ENCODE peak calls at places on chromosomes 6 and 20, in six cellular contexts. One of them, this sample, is unnamed.

GRCh38 chr6:125839471-125839870 is 48.7 kb downstream of the NCOA7 start:
- DNase-seq in CD4-positive, CD25-positive, alpha-beta regulatory T cell: no peak
- DNase-seq in HCT116: no peak
- DNase-seq in lower lobe of right lung: no peak
- DNase-seq in Panc1: no peak
- DNase-seq in iPS DF 6.9: no peak
- DNase-seq in this sample: no peak

GRCh38 chr6:158255280-158255973 is 56.8 kb upstream of the TULP4 start:
- DNase-seq in CD4-positive, CD25-positive, alpha-beta regulatory T cell: no peak
- DNase-seq in HCT116: no peak
- DNase-seq in lower lobe of right lung: no peak
- DNase-seq in Panc1: no peak
- DNase-seq in iPS DF 6.9: no peak
- DNase-seq in this sample: no peak

GRCh38 chr6:47428288-47428687 is 49.3 kb upstream of the CD2AP start:
- DNase-seq in CD4-positive, CD25-positive, alpha-beta regulatory T cell: no peak
- DNase-seq in HCT116: no peak
- DNase-seq in lower lobe of right lung: no peak
- DNase-seq in Panc1: no peak
- DNase-seq in iPS DF 6.9: no peak
- DNase-seq in this sample: no peak

GRCh38 chr6:159826968-159827647 is 27.0 kb downstream of the PNLDC1 start:
- DNase-seq in CD4-positive, CD25-positive, alpha-beta regulatory T cell: no peak
- DNase-seq in HCT116: no peak
- DNase-seq in lower lobe of right lung: peak
- DNase-seq in Panc1: no peak
- DNase-seq in iPS DF 6.9: no peak
- DNase-seq in this sample: no peak

GRCh38 chr6:100924574-100924973 is 43.4 kb upstream of the ASCC3 start:
- DNase-seq in CD4-positive, CD25-positive, alpha-beta regulatory T cell: no peak
- DNase-seq in HCT116: no peak
- DNase-seq in lower lobe of right lung: no peak
- DNase-seq in Panc1: no peak
- DNase-seq in iPS DF 6.9: no peak
- DNase-seq in this sample: no peak

GRCh38 chr20:51760905-51761544 is 7.2 kb downstream of the ATP9A start:
- DNase-seq in CD4-positive, CD25-positive, alpha-beta regulatory T cell: no peak
- DNase-seq in HCT116: no peak
- DNase-seq in lower lobe of right lung: no peak
- DNase-seq in Panc1: no peak
- DNase-seq in iPS DF 6.9: no peak
- DNase-seq in this sample: no peak

GRCh38 chr6:35428421-35429149 is 23.6 kb upstream of the FANCE start:
- DNase-seq in CD4-positive, CD25-positive, alpha-beta regulatory T cell: no peak
- DNase-seq in HCT116: no peak
- DNase-seq in lower lobe of right lung: no peak
- DNase-seq in Panc1: no peak
- DNase-seq in iPS DF 6.9: no peak
- DNase-seq in this sample: no peak

GRCh38 chr6:75402296-75402695 is 91.3 kb downstream of the FILIP1 start:
- DNase-seq in CD4-positive, CD25-positive, alpha-beta regulatory T cell: no peak
- DNase-seq in HCT116: peak
- DNase-seq in lower lobe of right lung: no peak
- DNase-seq in Panc1: no peak
- DNase-seq in iPS DF 6.9: no peak
- DNase-seq in this sample: no peak

GRCh38 chr20:37407573-37408002 is 61.6 kb downstream of the SRC start:
- DNase-seq in CD4-positive, CD25-positive, alpha-beta regulatory T cell: no peak
- DNase-seq in HCT116: no peak
- DNase-seq in lower lobe of right lung: no peak
- DNase-seq in Panc1: no peak
- DNase-seq in iPS DF 6.9: no peak
- DNase-seq in this sample: no peak

GRCh38 chr20:31475472-31476312 is 604 bp downstream of the REM1 start:
- DNase-seq in CD4-positive, CD25-positive, alpha-beta regulatory T cell: no peak
- DNase-seq in HCT116: no peak
- DNase-seq in lower lobe of right lung: no peak
- DNase-seq in Panc1: no peak
- DNase-seq in iPS DF 6.9: no peak
- DNase-seq in this sample: no peak

GRCh38 chr6:149334201-149334600 is 16.7 kb downstream of the TAB2 start:
- DNase-seq in CD4-positive, CD25-positive, alpha-beta regulatory T cell: no peak
- DNase-seq in HCT116: no peak
- DNase-seq in lower lobe of right lung: no peak
- DNase-seq in Panc1: no peak
- DNase-seq in iPS DF 6.9: no peak
- DNase-seq in this sample: no peak

GRCh38 chr6:157989541-157990289 is 8.1 kb downstream of the SYNJ2 start:
- DNase-seq in CD4-positive, CD25-positive, alpha-beta regulatory T cell: no peak
- DNase-seq in HCT116: no peak
- DNase-seq in lower lobe of right lung: peak
- DNase-seq in Panc1: no peak
- DNase-seq in iPS DF 6.9: no peak
- DNase-seq in this sample: peak

GRCh38 chr6:150177260-150178246 is 34.7 kb downstream of the PPP1R14C start:
- DNase-seq in CD4-positive, CD25-positive, alpha-beta regulatory T cell: no peak
- DNase-seq in HCT116: no peak
- DNase-seq in lower lobe of right lung: no peak
- DNase-seq in Panc1: no peak
- DNase-seq in iPS DF 6.9: no peak
- DNase-seq in this sample: peak

GRCh38 chr6:128319946-128320345 is 200.5 kb downstream of the PTPRK start:
- DNase-seq in CD4-positive, CD25-positive, alpha-beta regulatory T cell: no peak
- DNase-seq in HCT116: no peak
- DNase-seq in lower lobe of right lung: no peak
- DNase-seq in Panc1: no peak
- DNase-seq in iPS DF 6.9: no peak
- DNase-seq in this sample: no peak

GRCh38 chr6:18126116-18126515 is 3.6 kb upstream of the NHLRC1 start:
- DNase-seq in CD4-positive, CD25-positive, alpha-beta regulatory T cell: no peak
- DNase-seq in HCT116: no peak
- DNase-seq in lower lobe of right lung: no peak
- DNase-seq in Panc1: no peak
- DNase-seq in iPS DF 6.9: no peak
- DNase-seq in this sample: no peak

GRCh38 chr6:11368760-11369159 is 136.3 kb upstream of the NEDD9 start:
- DNase-seq in CD4-positive, CD25-positive, alpha-beta regulatory T cell: no peak
- DNase-seq in HCT116: no peak
- DNase-seq in lower lobe of right lung: no peak
- DNase-seq in Panc1: no peak
- DNase-seq in iPS DF 6.9: no peak
- DNase-seq in this sample: no peak

GRCh38 chr20:4519530-4519929 is 202.2 kb upstream of the PRND start:
- DNase-seq in CD4-positive, CD25-positive, alpha-beta regulatory T cell: no peak
- DNase-seq in HCT116: no peak
- DNase-seq in lower lobe of right lung: peak
- DNase-seq in Panc1: no peak
- DNase-seq in iPS DF 6.9: peak
- DNase-seq in this sample: no peak

GRCh38 chr6:42294759-42295158 is 77.1 kb upstream of the MRPS10 start:
- DNase-seq in CD4-positive, CD25-positive, alpha-beta regulatory T cell: no peak
- DNase-seq in HCT116: peak
- DNase-seq in lower lobe of right lung: no peak
- DNase-seq in Panc1: peak
- DNase-seq in iPS DF 6.9: no peak
- DNase-seq in this sample: peak

GRCh38 chr6:2971420-2972218 is at the start of gene SERPINB6:
- DNase-seq in CD4-positive, CD25-positive, alpha-beta regulatory T cell: peak
- DNase-seq in HCT116: no peak
- DNase-seq in lower lobe of right lung: peak
- DNase-seq in Panc1: no peak
- DNase-seq in iPS DF 6.9: no peak
- DNase-seq in this sample: peak

GRCh38 chr20:45067558-45067957 is 33.4 kb downstream of the KCNS1 start:
- DNase-seq in CD4-positive, CD25-positive, alpha-beta regulatory T cell: no peak
- DNase-seq in HCT116: no peak
- DNase-seq in lower lobe of right lung: no peak
- DNase-seq in Panc1: no peak
- DNase-seq in iPS DF 6.9: no peak
- DNase-seq in this sample: no peak

GRCh38 chr20:38134427-38135281 is 30.4 kb downstream of the TGM2 start:
- DNase-seq in CD4-positive, CD25-positive, alpha-beta regulatory T cell: no peak
- DNase-seq in HCT116: no peak
- DNase-seq in lower lobe of right lung: peak
- DNase-seq in Panc1: no peak
- DNase-seq in iPS DF 6.9: no peak
- DNase-seq in this sample: peak

GRCh38 chr6:165487347-165487746 is 175.7 kb downstream of the PDE10A start:
- DNase-seq in CD4-positive, CD25-positive, alpha-beta regulatory T cell: no peak
- DNase-seq in HCT116: no peak
- DNase-seq in lower lobe of right lung: no peak
- DNase-seq in Panc1: no peak
- DNase-seq in iPS DF 6.9: no peak
- DNase-seq in this sample: no peak

GRCh38 chr20:29750268-29750899 is 1507.1 kb upstream of the DEFB115 start:
- DNase-seq in CD4-positive, CD25-positive, alpha-beta regulatory T cell: no peak
- DNase-seq in HCT116: no peak
- DNase-seq in lower lobe of right lung: no peak
- DNase-seq in Panc1: no peak
- DNase-seq in iPS DF 6.9: no peak
- DNase-seq in this sample: peak

GRCh38 chr6:96002912-96003311 is 12.9 kb upstream of the FUT9 start:
- DNase-seq in CD4-positive, CD25-positive, alpha-beta regulatory T cell: no peak
- DNase-seq in HCT116: no peak
- DNase-seq in lower lobe of right lung: no peak
- DNase-seq in Panc1: no peak
- DNase-seq in iPS DF 6.9: no peak
- DNase-seq in this sample: peak

GRCh38 chr20:40691566-40692239 is 2.7 kb upstream of the MAFB start:
- DNase-seq in CD4-positive, CD25-positive, alpha-beta regulatory T cell: no peak
- DNase-seq in HCT116: no peak
- DNase-seq in lower lobe of right lung: no peak
- DNase-seq in Panc1: no peak
- DNase-seq in iPS DF 6.9: no peak
- DNase-seq in this sample: peak
- H3K27ac ChIP-seq in CD4-positive, CD25-positive, alpha-beta regulatory T cell: no peak
- H3K27ac ChIP-seq in HCT116: no peak
- H3K27ac ChIP-seq in lower lobe of right lung: no peak
- H3K27ac ChIP-seq in Panc1: no peak
- H3K27ac ChIP-seq in iPS DF 6.9: no peak
- H3K27ac ChIP-seq in this sample: no peak

GRCh38 chr6:89021629-89022028 is 58.2 kb upstream of the RNGTT start:
- DNase-seq in CD4-positive, CD25-positive, alpha-beta regulatory T cell: no peak
- DNase-seq in HCT116: no peak
- DNase-seq in lower lobe of right lung: no peak
- DNase-seq in Panc1: no peak
- DNase-seq in iPS DF 6.9: peak
- DNase-seq in this sample: no peak

GRCh38 chr6:89023591-89024441 is 56.7 kb upstream of the PNRC1 start:
- DNase-seq in CD4-positive, CD25-positive, alpha-beta regulatory T cell: no peak
- DNase-seq in HCT116: no peak
- DNase-seq in lower lobe of right lung: no peak
- DNase-seq in Panc1: no peak
- DNase-seq in iPS DF 6.9: no peak
- DNase-seq in this sample: no peak

GRCh38 chr6:89024456-89024855 is 56.1 kb upstream of the PNRC1 start:
- DNase-seq in CD4-positive, CD25-positive, alpha-beta regulatory T cell: no peak
- DNase-seq in HCT116: no peak
- DNase-seq in lower lobe of right lung: no peak
- DNase-seq in Panc1: no peak
- DNase-seq in iPS DF 6.9: no peak
- DNase-seq in this sample: no peak

GRCh38 chr6:89025633-89026032 is 54.9 kb upstream of the PNRC1 start:
- DNase-seq in CD4-positive, CD25-positive, alpha-beta regulatory T cell: no peak
- DNase-seq in HCT116: no peak
- DNase-seq in lower lobe of right lung: no peak
- DNase-seq in Panc1: no peak
- DNase-seq in iPS DF 6.9: no peak
- DNase-seq in this sample: no peak

DNA sequence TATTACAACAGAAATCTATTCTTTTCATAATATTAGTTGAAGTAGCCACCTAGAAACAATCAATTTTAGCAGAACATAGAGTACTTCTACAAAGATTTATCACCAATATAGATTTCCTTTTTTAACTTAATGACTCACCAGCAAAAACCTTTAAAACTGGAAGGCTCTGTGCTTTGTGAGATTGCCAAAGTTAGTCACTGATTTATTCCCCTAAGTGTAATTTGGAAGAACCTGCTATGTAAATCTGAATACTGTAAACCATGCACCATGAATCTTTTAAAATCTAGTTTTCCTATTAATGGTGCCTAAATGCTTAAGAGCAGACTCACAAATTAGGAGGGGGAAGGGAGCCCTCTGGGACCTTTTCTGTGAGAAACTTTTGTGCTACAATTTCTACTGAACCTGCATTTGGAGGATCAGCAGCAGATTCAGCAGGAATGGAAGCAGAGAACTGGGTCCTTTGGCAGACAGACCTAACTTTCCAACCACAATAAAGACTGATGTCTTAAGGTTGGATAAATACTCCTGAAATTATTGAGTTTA is 57.7 kb upstream of the PNRC1 start:
- DNase-seq in CD4-positive, CD25-positive, alpha-beta regulatory T cell: no peak
- DNase-seq in HCT116: no peak
- DNase-seq in lower lobe of right lung: no peak
- DNase-seq in Panc1: no peak
- DNase-seq in iPS DF 6.9: no peak
- DNase-seq in this sample: no peak
- H3K27ac ChIP-seq in CD4-positive, CD25-positive, alpha-beta regulatory T cell: no peak
- H3K27ac ChIP-seq in HCT116: no peak
- H3K27ac ChIP-seq in lower lobe of right lung: no peak
- H3K27ac ChIP-seq in Panc1: no peak
- H3K27ac ChIP-seq in iPS DF 6.9: no peak
- H3K27ac ChIP-seq in this sample: no peak

DNA sequence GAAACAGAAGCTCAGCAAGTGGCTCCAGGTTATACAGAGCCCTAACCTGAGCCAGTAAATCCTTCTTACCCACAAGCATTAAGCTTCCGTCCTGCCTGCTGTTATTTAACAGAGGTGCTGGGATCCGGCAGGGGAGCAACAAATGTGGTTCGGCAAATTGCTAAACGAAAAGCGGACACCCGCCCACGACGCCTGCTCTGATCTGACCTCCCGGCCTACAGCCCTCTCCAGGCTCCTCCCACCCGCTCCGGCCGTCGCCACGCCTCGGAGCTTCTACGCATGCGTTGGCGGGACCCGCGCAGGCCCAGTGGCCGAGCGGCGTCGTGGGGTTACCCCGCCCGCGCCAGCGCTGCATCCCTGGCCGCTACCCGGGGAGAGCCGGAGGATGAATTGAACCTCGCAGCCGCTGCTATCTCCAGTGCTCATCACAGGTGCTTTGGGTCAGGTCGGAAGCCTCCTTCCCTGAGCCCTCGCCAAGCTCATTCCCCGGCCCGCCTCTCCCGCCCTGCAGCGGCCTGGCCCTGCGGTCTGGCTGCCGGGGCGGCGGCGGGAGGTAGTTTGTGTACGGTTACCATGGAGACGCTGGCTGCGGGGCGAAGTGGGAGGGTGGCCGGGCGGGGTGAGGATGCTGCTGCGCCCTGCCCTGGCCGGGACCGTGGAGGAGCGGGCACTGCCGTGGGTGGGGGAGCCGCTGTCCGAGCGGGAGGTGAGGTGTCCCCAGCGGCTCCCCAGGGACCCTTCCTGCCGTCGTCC is at the start of gene ARMC2:
- DNase-seq in CD4-positive, CD25-positive, alpha-beta regulatory T cell: peak
- DNase-seq in HCT116: peak
- DNase-seq in lower lobe of right lung: peak
- DNase-seq in Panc1: peak
- DNase-seq in iPS DF 6.9: peak
- DNase-seq in this sample: peak
- H3K27ac ChIP-seq in CD4-positive, CD25-positive, alpha-beta regulatory T cell: peak
- H3K27ac ChIP-seq in HCT116: peak
- H3K27ac ChIP-seq in lower lobe of right lung: peak
- H3K27ac ChIP-seq in Panc1: peak
- H3K27ac ChIP-seq in iPS DF 6.9: no peak
- H3K27ac ChIP-seq in this sample: peak

GRCh38 chr6:33504486-33504885 is 50.1 kb downstream of the ZBTB9 start:
- DNase-seq in CD4-positive, CD25-positive, alpha-beta regulatory T cell: no peak
- DNase-seq in HCT116: no peak
- DNase-seq in lower lobe of right lung: no peak
- DNase-seq in Panc1: no peak
- DNase-seq in iPS DF 6.9: no peak
- DNase-seq in this sample: no peak
- H3K27ac ChIP-seq in CD4-positive, CD25-positive, alpha-beta regulatory T cell: no peak
- H3K27ac ChIP-seq in HCT116: no peak
- H3K27ac ChIP-seq in lower lobe of right lung: no peak
- H3K27ac ChIP-seq in Panc1: no peak
- H3K27ac ChIP-seq in iPS DF 6.9: no peak
- H3K27ac ChIP-seq in this sample: no peak

This sample was measured in kidney.